ENCODE peak calls at places on chromosomes 6 and 20, in four cellular contexts. U is K562, S is HCT116, Y is GM12878. W is an unnamed sample.
A peak's percentile ranks its signal among the peaks of the same experiment; 100 is the strongest.

GRCh38 chr6:161917645-161918044 is 643.8 kb upstream of the AGPAT4 start:
- DNase-seq in S (no peak), Y (no peak), U (no peak), W (no peak)

GRCh38 chr20:33839591-33839990 is 28.4 kb downstream of the CHMP4B start:
- DNase-seq in Y (no peak), S (no peak), U (no peak), W (no peak)

GRCh38 chr6:53042112-53042511 is 23.1 kb upstream of the FBXO9 start:
- DNase-seq in U (no peak), S (peak; percentile 54), Y (no peak), W (peak; percentile 35)

GRCh38 chr6:30511147-30511546 is 21.8 kb downstream of the HLA-E start:
- DNase-seq in Y (no peak), S (no peak), U (no peak), W (no peak)

GRCh38 chr20:45448250-45448649 is 21.3 kb upstream of the WFDC2 start:
- DNase-seq in Y (no peak), U (no peak), S (no peak), W (no peak)

GRCh38 chr6:160032538-160032937 is 63.7 kb downstream of the IGF2R start:
- DNase-seq in S (no peak), Y (no peak), U (no peak), W (no peak)

GRCh38 chr6:17585766-17586502 is 14.2 kb upstream of the FAM8A1 start:
- DNase-seq in U (peak; percentile 27), Y (no peak), S (peak; percentile 88), W (peak; percentile 59)

GRCh38 chr6:109062756-109063352 is 31.8 kb downstream of the SESN1 start:
- DNase-seq in S (no peak), U (no peak), Y (no peak), W (no peak)

GRCh38 chr6:16426241-16426640 is 187.9 kb downstream of the GMPR start:
- DNase-seq in Y (no peak), S (no peak), U (no peak), W (no peak)

GRCh38 chr6:10532392-10532791 is 11.2 kb downstream of the GCNT2 start:
- DNase-seq in Y (no peak), S (no peak), U (no peak), W (no peak)

GRCh38 chr20:35395728-35396127 is 16.0 kb downstream of the UQCC1 start:
- DNase-seq in S (no peak), Y (no peak), U (no peak), W (no peak)

GRCh38 chr20:33656010-33656782 is 5.9 kb upstream of the C20orf144 start:
- DNase-seq in U (no peak), Y (no peak), S (no peak), W (no peak)

GRCh38 chr6:4901256-4902061 is 102.4 kb downstream of the RPP40 start:
- DNase-seq in U (no peak), Y (peak; percentile 67), S (no peak), W (no peak)

GRCh38 chr6:13854716-13855250 is 40.4 kb upstream of the MCUR1 start:
- DNase-seq in U (no peak), Y (no peak), S (no peak), W (no peak)

GRCh38 chr6:163945813-163946212 is 531.3 kb downstream of the QKI start:
- DNase-seq in U (no peak), S (no peak), Y (no peak), W (no peak)

GRCh38 chr6:31861919-31862343 is 690 bp downstream of the NEU1 start:
- DNase-seq in Y (no peak), U (no peak), S (no peak), W (no peak)

GRCh38 chr6:112342511-112342910 is 4.6 kb upstream of the RFPL4B start:
- DNase-seq in Y (no peak), U (no peak), S (no peak), W (no peak)

GRCh38 chr6:13992417-13993055 is 67.8 kb downstream of the RNF182 start:
- DNase-seq in U (peak; percentile 76), Y (no peak), S (peak; percentile 41), W (no peak)

GRCh38 chr20:58019027-58019849 is 209.2 kb downstream of the ANKRD60 start:
- DNase-seq in S (no peak), U (no peak), Y (no peak), W (no peak)

GRCh38 chr6:168601101-168601500 is 160.1 kb downstream of the SMOC2 start:
- DNase-seq in S (no peak), Y (no peak), U (no peak), W (no peak)

GRCh38 chr6:42263165-42263852 is 45.6 kb upstream of the MRPS10 start:
- DNase-seq in Y (no peak), U (peak; percentile 36), S (no peak), W (no peak)

GRCh38 chr6:156779206-156780116 is 2.3 kb downstream of the ARID1B start:
- DNase-seq in U (peak; percentile 64), Y (no peak), S (no peak), W (peak; percentile 31)

GRCh38 chr6:18835976-18836375 is 448.8 kb downstream of the RNF144B start:
- DNase-seq in Y (no peak), U (no peak), S (no peak), W (no peak)

GRCh38 chr6:88983532-88983931 is 20.1 kb upstream of the RNGTT start:
- DNase-seq in Y (no peak), U (peak; percentile 23), S (peak; percentile 35), W (no peak)

GRCh38 chr6:101110814-101111213 is 229.7 kb upstream of the ASCC3 start:
- DNase-seq in U (no peak), S (no peak), Y (no peak), W (no peak)

DNA sequence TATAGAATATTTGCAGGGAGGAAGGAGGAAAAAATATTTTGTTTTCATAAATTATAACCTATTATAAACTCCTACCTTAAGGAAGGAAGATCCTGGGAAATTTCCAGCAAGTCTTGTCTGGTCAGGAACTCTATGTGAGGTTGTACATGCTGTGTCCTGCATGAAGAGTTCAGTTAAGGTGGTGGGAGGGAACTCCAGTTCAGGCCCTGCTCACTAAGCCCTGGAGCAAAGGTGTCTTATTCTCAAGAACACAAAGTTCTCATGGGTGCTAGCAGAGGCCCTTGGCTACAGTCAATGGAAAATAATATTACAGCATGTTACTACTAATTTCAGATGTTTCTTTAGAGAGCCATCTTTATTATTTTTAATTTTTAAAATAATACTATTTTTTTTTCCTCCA is 3.8 kb upstream of the OGFRL1 start:
- DNase-seq in Y (no peak), S (no peak), U (no peak), W (no peak)
- TF ChIP-seq ZBTB33 in Y (no peak), S (no peak), U (no peak), W (no peak)

GRCh38 chr6:142008776-142009175 is 123.9 kb upstream of the GJE1 start:
- DNase-seq in S (peak; percentile 28), U (no peak), Y (no peak), W (no peak)

GRCh38 chr6:142011775-142012174 is 121.0 kb upstream of the GJE1 start:
- DNase-seq in U (no peak), S (no peak), Y (no peak), W (no peak)

GRCh38 chr6:142011156-142011555 is 121.6 kb upstream of the GJE1 start:
- DNase-seq in Y (no peak), S (no peak), U (no peak), W (no peak)

GRCh38 chr6:142008016-142008735 is 124.5 kb upstream of the GJE1 start:
- DNase-seq in Y (no peak), U (no peak), S (peak; percentile 33), W (no peak)

GRCh38 chr6:142009647-142010046 is 123.1 kb upstream of the GJE1 start:
- DNase-seq in S (peak; percentile 98), Y (no peak), U (no peak), W (no peak)
- TF ChIP-seq ZBTB33 in S (peak; percentile 70), Y (no peak), U (no peak), W (no peak)

GRCh38 chr6:37503486-37503980 is 3.8 kb upstream of the CCDC167 start:
- DNase-seq in U (no peak), S (no peak), Y (no peak), W (no peak)
- TF ChIP-seq ZBTB33 in U (no peak), S (no peak), Y (no peak), W (no peak)

GRCh38 chr20:63957690-63958441 is 1.6 kb upstream of the UCKL1 start:
- DNase-seq in U (peak; percentile 74), Y (no peak), S (peak; percentile 67), W (peak; percentile 59)
- TF ChIP-seq ZBTB33 in U (no peak), Y (no peak), S (no peak), W (no peak)

GRCh38 chr6:25346064-25346463 is 66.9 kb downstream of the CARMIL1 start:
- DNase-seq in Y (no peak), S (no peak), U (no peak), W (no peak)
- TF ChIP-seq ZBTB33 in Y (no peak), S (no peak), U (no peak), W (no peak)

DNA sequence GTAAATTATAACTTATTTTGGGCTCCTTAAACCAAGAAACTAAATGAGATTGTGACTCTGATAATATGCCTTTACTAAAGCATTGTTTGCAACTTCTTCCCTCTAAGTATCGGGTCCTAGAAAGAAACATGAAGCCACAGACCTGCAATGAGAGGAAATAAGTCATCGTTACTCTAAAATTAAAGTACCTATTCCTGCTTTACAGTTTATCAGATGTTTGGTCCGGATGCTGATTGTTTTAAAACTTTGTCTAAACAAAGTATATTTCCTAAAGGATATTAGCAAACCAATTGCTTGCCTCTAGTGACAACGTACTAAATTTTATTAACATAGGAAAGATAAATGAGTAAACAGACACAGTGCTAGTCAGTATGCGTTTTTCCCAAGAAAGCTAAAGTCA is 216.8 kb downstream of the GJA1 start:
- DNase-seq in U (no peak), Y (no peak), S (no peak), W (no peak)
- TF ChIP-seq ZBTB33 in U (no peak), Y (no peak), S (no peak), W (no peak)

W was measured in HepG2.